ENCODE peak calls at places on chromosomes 12 and 14, in eight cellular contexts. E is ovary, N is transverse colon, V is GM23338, I is left lung, Y is small intestine, C is right cardiac atrium, H is suprapubic skin. O is an unnamed sample.

GRCh38 chr14:71721791-71722190 is 210.4 kb upstream of the RGS6 start:
- DNase-seq in E (no peak), N (no peak), V (no peak), I (no peak), Y (no peak), C (no peak), H (no peak), O (no peak)

GRCh38 chr12:66662729-66663128 is 16.1 kb downstream of the GRIP1 start:
- DNase-seq in E (no peak), N (no peak), V (no peak), I (no peak), Y (peak; percentile 22), C (no peak), H (no peak), O (no peak)

GRCh38 chr14:94481468-94482131 is 5.6 kb upstream of the SERPINA9 start:
- DNase-seq in E (no peak), N (no peak), V (no peak), I (no peak), Y (no peak), C (no peak), H (no peak), O (no peak)

GRCh38 chr12:28191018-28191595 is 851 bp downstream of the CCDC91 start:
- DNase-seq in E (peak; percentile 70), N (peak; percentile 8), V (peak; percentile 23), I (peak; percentile 29), Y (peak; percentile 29), C (no peak), H (no peak), O (no peak)

GRCh38 chr12:24479131-24479530 is 469.8 kb downstream of the BCAT1 start:
- DNase-seq in E (no peak), N (no peak), V (peak; percentile 20), I (no peak), Y (no peak), C (no peak), H (no peak), O (no peak)

GRCh38 chr12:93018610-93019009 is 89.5 kb upstream of the EEA1 start:
- DNase-seq in E (no peak), N (peak; percentile 41), V (no peak), I (no peak), Y (peak; percentile 39), C (no peak), H (no peak), O (no peak)

GRCh38 chr14:34199585-34199984 is 248.7 kb upstream of the EGLN3 start:
- DNase-seq in E (no peak), N (no peak), V (no peak), I (no peak), Y (no peak), C (no peak), H (no peak), O (no peak)

GRCh38 chr12:108980831-108981618 is 39.8 kb downstream of the SVOP start:
- DNase-seq in E (no peak), N (no peak), V (peak; percentile 13), I (no peak), Y (no peak), C (no peak), H (no peak), O (no peak)

GRCh38 chr14:38290601-38291190 is 34.8 kb upstream of the CLEC14A start:
- DNase-seq in E (no peak), N (no peak), V (no peak), I (no peak), Y (peak; percentile 18), C (no peak), H (no peak), O (no peak)

GRCh38 chr14:50222061-50222613 is 9.2 kb downstream of the SOS2 start:
- DNase-seq in E (no peak), N (no peak), V (no peak), I (no peak), Y (no peak), C (no peak), H (no peak), O (no peak)

GRCh38 chr12:62210422-62210821 is 49.8 kb upstream of the USP15 start:
- DNase-seq in E (peak; percentile 49), N (peak; percentile 28), V (peak; percentile 67), I (peak; percentile 45), Y (peak; percentile 21), C (peak; percentile 37), H (no peak), O (no peak)

GRCh38 chr12:111107392-111108178 is 187.2 kb upstream of the MYL2 start:
- DNase-seq in E (no peak), N (no peak), V (no peak), I (no peak), Y (no peak), C (no peak), H (no peak), O (no peak)

GRCh38 chr12:61870658-61871559 is 389.3 kb upstream of the USP15 start:
- DNase-seq in E (no peak), N (no peak), V (no peak), I (no peak), Y (no peak), C (no peak), H (no peak), O (no peak)

GRCh38 chr12:51482808-51483532 is 58.3 kb downstream of the SLC4A8 start:
- DNase-seq in E (no peak), N (no peak), V (no peak), I (no peak), Y (peak; percentile 12), C (no peak), H (no peak), O (no peak)

GRCh38 chr14:93952829-93953228 is 23.5 kb downstream of the ASB2 start:
- DNase-seq in E (no peak), N (no peak), V (peak; percentile 19), I (no peak), Y (no peak), C (no peak), H (no peak), O (no peak)

GRCh38 chr12:56082967-56083366 is 3.0 kb downstream of the ERBB3 start:
- DNase-seq in E (no peak), N (no peak), V (no peak), I (no peak), Y (no peak), C (peak; percentile 31), H (no peak), O (no peak)

GRCh38 chr14:105694961-105695360 is 168.6 kb downstream of the TMEM121 start:
- DNase-seq in E (no peak), N (no peak), V (no peak), I (no peak), Y (no peak), C (no peak), H (no peak), O (no peak)
- H3K4me3 ChIP-seq in E (no peak overlapping the region), N (no peak overlapping the region), V (peak overlapping the region; percentile 20), I (no peak overlapping the region), Y (no peak overlapping the region), C (no peak overlapping the region), H (no peak overlapping the region), O (no peak overlapping the region)

GRCh38 chr12:40565029-40565633 is 127.1 kb upstream of the CNTN1 start:
- DNase-seq in E (no peak), N (no peak), V (no peak), I (no peak), Y (no peak), C (no peak), H (no peak), O (no peak)
- H3K27ac ChIP-seq in E (no peak overlapping the region), N (no peak overlapping the region), V (no peak overlapping the region), I (no peak overlapping the region), Y (no peak overlapping the region), C (no peak overlapping the region), H (no peak overlapping the region), O (no peak overlapping the region)

GRCh38 chr14:99601301-99601945 is 2.6 kb downstream of the CCDC85C start:
- DNase-seq in E (no peak), N (peak; percentile 54), V (no peak), I (peak; percentile 58), Y (peak; percentile 70), C (no peak), H (no peak), O (no peak)

GRCh38 chr14:99603471-99603933 is 505 bp downstream of the CCDC85C start:
- DNase-seq in E (peak; percentile 45), N (peak; percentile 33), V (peak; percentile 53), I (no peak), Y (peak; percentile 28), C (no peak), H (no peak), O (no peak)

GRCh38 chr14:99602788-99603415 is 1.1 kb downstream of the CCDC85C start:
- DNase-seq in E (no peak), N (no peak), V (peak; percentile 48), I (no peak), Y (no peak), C (no peak), H (no peak), O (no peak)

GRCh38 chr14:99600232-99600888 is 3.6 kb downstream of the CCDC85C start:
- DNase-seq in E (no peak), N (no peak), V (no peak), I (no peak), Y (peak; percentile 49), C (no peak), H (no peak), O (no peak)

GRCh38 chr14:99602054-99602787 is 1.8 kb downstream of the CCDC85C start:
- DNase-seq in E (no peak), N (peak; percentile 73), V (no peak), I (no peak), Y (peak; percentile 84), C (no peak), H (no peak), O (no peak)
- H3K4me3 ChIP-seq in E (peak overlapping the region; percentile 61), N (peak overlapping the region; percentile 49), V (peak overlapping the region; percentile 69), I (peak overlapping the region; percentile 43), Y (peak overlapping the region; percentile 33), C (peak overlapping the region; percentile 63), H (peak overlapping the region; percentile 77), O (peak overlapping the region; percentile 67)

GRCh38 chr12:122403115-122403770 is 19.2 kb downstream of the CLIP1 start:
- DNase-seq in E (no peak), N (no peak), V (no peak), I (no peak), Y (no peak), C (no peak), H (peak; percentile 13), O (no peak)
- H3K27ac ChIP-seq in E (no peak overlapping the region), N (peak overlapping the region; percentile 92), V (no peak overlapping the region), I (no peak overlapping the region), Y (no peak overlapping the region), C (no peak overlapping the region), H (no peak overlapping the region), O (no peak overlapping the region)

DNA sequence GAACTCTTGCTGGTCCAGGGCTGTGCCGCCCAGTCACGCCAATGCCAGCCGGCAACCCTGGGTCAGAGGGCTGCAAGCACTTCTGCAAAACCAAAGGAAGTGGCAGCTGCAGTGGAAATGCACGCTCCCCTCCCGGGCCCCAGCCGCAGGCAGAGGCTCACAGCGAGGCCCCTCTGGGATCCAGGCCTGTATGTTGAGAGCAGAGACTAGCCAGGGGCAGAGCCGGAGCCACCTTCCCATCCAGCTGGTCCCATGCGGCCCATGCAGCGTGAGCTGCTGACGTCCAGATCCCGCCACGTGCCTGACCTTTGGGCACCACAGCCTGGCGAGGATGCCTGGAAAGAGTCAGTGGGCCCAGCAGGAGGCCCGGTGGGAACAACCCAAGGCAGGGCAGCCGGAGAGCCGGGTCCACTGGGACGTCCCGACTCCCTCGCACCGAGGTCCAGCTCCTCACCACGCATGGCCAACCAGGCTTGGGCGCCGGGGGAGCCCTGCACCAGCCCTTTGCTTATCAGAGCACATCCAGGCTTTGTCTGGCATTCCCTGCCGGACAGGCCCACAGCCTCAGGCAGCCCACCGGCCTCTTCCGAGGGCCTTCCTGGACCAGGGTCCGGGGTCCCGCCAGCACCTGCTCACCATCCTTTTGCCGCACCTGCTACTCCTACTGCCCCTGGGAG is 4.3 kb downstream of the GPR132 start:
- DNase-seq in E (no peak), N (peak; percentile 54), V (no peak), I (peak; percentile 69), Y (no peak), C (no peak), H (peak; percentile 72), O (peak; percentile 85)
- H3K4me3 ChIP-seq in E (no peak overlapping the region), N (no peak overlapping the region), V (no peak overlapping the region), I (peak overlapping the region; percentile 34), Y (no peak overlapping the region), C (no peak overlapping the region), H (peak overlapping the region; percentile 5), O (no peak overlapping the region)

O was measured in kidney.